ENCODE peak calls at places on chromosomes 11 and 22, in four cellular contexts. A, G, F and J are unnamed samples.

GRCh38 chr11:75303544-75304224 is 47.8 kb downstream of the ARRB1 start:
- DNase-seq in A (no peak), G (no peak), F (no peak), J (no peak)

GRCh38 chr11:66204412-66204811 is 64.0 kb upstream of the RAB1B start:
- DNase-seq in A (no peak), G (no peak), F (no peak), J (no peak)

GRCh38 chr11:117820071-117820470 is 4.5 kb downstream of the FXYD2 start:
- DNase-seq in A (no peak), G (no peak), F (no peak), J (no peak)

GRCh38 chr11:61067782-61068181 is 34.5 kb upstream of the CD5 start:
- DNase-seq in A (no peak), G (no peak), F (no peak), J (peak)

GRCh38 chr11:85088286-85088685 is 538.9 kb downstream of the DLG2 start:
- DNase-seq in A (no peak), G (peak), F (no peak), J (no peak)

GRCh38 chr11:123707606-123708205 is 33.8 kb downstream of the ZNF202 start:
- DNase-seq in A (peak), G (peak), F (no peak), J (peak)

GRCh38 chr22:33271390-33272161 is 213.4 kb upstream of the SYN3 start:
- DNase-seq in A (no peak), G (peak), F (peak), J (no peak)

GRCh38 chr22:44403930-44404329 is 91.2 kb upstream of the SHISAL1 start:
- DNase-seq in A (no peak), G (no peak), F (no peak), J (no peak)

GRCh38 chr22:26893711-26894110 is 236.3 kb downstream of the MIAT start:
- DNase-seq in A (no peak), G (no peak), F (no peak), J (no peak)

GRCh38 chr22:32557424-32557823 is 82.8 kb downstream of the FBXO7 start:
- DNase-seq in A (no peak), G (peak), F (no peak), J (no peak)

GRCh38 chr11:130677486-130678153 is 229.2 kb downstream of the ADAMTS15 start:
- DNase-seq in A (no peak), G (no peak), F (no peak), J (no peak)

GRCh38 chr11:117146521-117146920 is 2.4 kb downstream of the PAFAH1B2 start:
- DNase-seq in A (no peak), G (peak), F (no peak), J (no peak)

GRCh38 chr11:57426754-57427691 is at the start of gene SLC43A3:
- DNase-seq in A (peak), G (peak), F (peak), J (peak)

GRCh38 chr22:31488346-31488883 is 1.2 kb downstream of the EIF4ENIF1 start:
- DNase-seq in A (no peak), G (no peak), F (no peak), J (no peak)

GRCh38 chr22:37607912-37608476 is 640 bp upstream of the GGA1 start:
- DNase-seq in A (no peak), G (no peak), F (no peak), J (no peak)

GRCh38 chr11:132184079-132184478 is 813.7 kb downstream of the NTM start:
- DNase-seq in A (no peak), G (no peak), F (no peak), J (no peak)

GRCh38 chr11:113554531-113554930 is 79.3 kb upstream of the DRD2 start:
- DNase-seq in A (no peak), G (no peak), F (no peak), J (no peak)

GRCh38 chr22:26679003-26679629 is 21.7 kb downstream of the MIAT start:
- DNase-seq in A (peak), G (peak), F (peak), J (peak)

GRCh38 chr11:11780843-11781242 is 60.9 kb upstream of the USP47 start:
- DNase-seq in A (no peak), G (no peak), F (no peak), J (no peak)

GRCh38 chr11:119460130-119460529 is 37.2 kb upstream of the THY1 start:
- DNase-seq in A (no peak), G (no peak), F (no peak), J (no peak)

GRCh38 chr22:48098936-48099245 is 1336.4 kb downstream of the TBC1D22A start:
- DNase-seq in A (no peak), G (no peak), F (no peak), J (no peak)

GRCh38 chr22:32005453-32005852 is 37.6 kb upstream of the SLC5A1 start:
- DNase-seq in A (no peak), G (peak), F (no peak), J (no peak)

GRCh38 chr22:17562906-17563870 is at the start of gene SLC25A18:
- DNase-seq in A (no peak), G (peak), F (peak), J (peak)

GRCh38 chr22:45340323-45340722 is 30.6 kb downstream of the FAM118A start:
- DNase-seq in A (no peak), G (no peak), F (no peak), J (no peak)

GRCh38 chr22:39078329-39078728 is 1.3 kb downstream of the APOBEC3G start:
- DNase-seq in A (no peak), G (no peak), F (no peak), J (no peak)

GRCh38 chr11:102580185-102580951 is 44.8 kb downstream of the MMP20 start:
- DNase-seq in A (no peak), G (peak), F (no peak), J (no peak)